ENCODE peak calls at places on chromosomes 2 and 18, in five cellular contexts. V is testis, H is right cardiac atrium, P is occipital lobe, E is tibial nerve. X is an unnamed sample.

GRCh38 chr2:241309684-241310117 is 5.8 kb downstream of the HDLBP start:
- DNase-seq in V (no peak), H (no peak), P (no peak), E (no peak), X (no peak)

GRCh38 chr2:206125914-206126313 is 33.3 kb downstream of the NDUFS1 start:
- DNase-seq in V (no peak), H (no peak), P (no peak), E (no peak), X (no peak)

GRCh38 chr2:33529771-33530481 is 53.5 kb downstream of the RASGRP3 start:
- DNase-seq in V (no peak), H (no peak), P (no peak), E (no peak), X (peak; percentile 11)

GRCh38 chr2:141994066-141994465 is 136.8 kb downstream of the LRP1B start:
- DNase-seq in V (no peak), H (no peak), P (no peak), E (no peak), X (no peak)

GRCh38 chr2:196344397-196344796 is 173.0 kb upstream of the STK17B start:
- DNase-seq in V (no peak), H (no peak), P (no peak), E (no peak), X (no peak)

GRCh38 chr2:119230630-119231185 is 7.1 kb downstream of the STEAP3 start:
- DNase-seq in V (no peak), H (peak; percentile 24), P (no peak), E (no peak), X (no peak)

GRCh38 chr18:57052173-57052572 is 94.7 kb upstream of the BOD1L2 start:
- DNase-seq in V (no peak), H (no peak), P (no peak), E (no peak), X (no peak)

GRCh38 chr2:155574941-155575340 is 757.6 kb downstream of the NR4A2 start:
- DNase-seq in V (no peak), H (no peak), P (no peak), E (no peak), X (no peak)

GRCh38 chr2:140205093-140205492 is 1424.9 kb upstream of the NXPH2 start:
- DNase-seq in V (peak; percentile 39), H (no peak), P (no peak), E (no peak), X (no peak)

GRCh38 chr2:217261452-217261851 is 401.6 kb upstream of the TNP1 start:
- DNase-seq in V (no peak), H (no peak), P (no peak), E (no peak), X (no peak)

GRCh38 chr18:7977897-7978296 is 410.8 kb downstream of the PTPRM start:
- DNase-seq in V (no peak), H (no peak), P (no peak), E (no peak), X (no peak)

GRCh38 chr2:120905824-120906571 is 170.3 kb downstream of the GLI2 start:
- DNase-seq in V (no peak), H (no peak), P (no peak), E (no peak), X (no peak)

X was measured in SW480.